ENCODE peak calls at places on chromosomes 1 and 21, in four cellular contexts. I is HTR-8/SVneo, R is left ventricle myocardium inferior, E is NCI-H1436. Q is an unnamed sample.

GRCh38 chr1:42730988-42731387 is 9.0 kb downstream of the CLDN19 start:
- DNase-seq in I (no peak), R (no peak), E (no peak), Q (peak)

GRCh38 chr1:65420590-65421340 is at the start of the genes LEPR and LEPROT:
- DNase-seq in I (peak), R (no peak), E (no peak), Q (peak)

GRCh38 chr21:14405225-14405624 is 22.3 kb upstream of the HSPA13 start:
- DNase-seq in I (no peak), R (no peak), E (no peak), Q (no peak)

GRCh38 chr1:2322065-2322571 is 69.2 kb downstream of the MORN1 start:
- DNase-seq in I (no peak), R (peak), E (no peak), Q (no peak)

GRCh38 chr1:112508242-112509004 is at the start of gene WNT2B:
- DNase-seq in I (no peak), R (no peak), E (no peak), Q (peak)

GRCh38 chr1:21667348-21668231 is 1.6 kb downstream of the RAP1GAP start:
- DNase-seq in I (no peak), R (no peak), E (no peak), Q (no peak)

GRCh38 chr1:154975409-154976205 is 1.1 kb downstream of the CKS1B start:
- DNase-seq in I (no peak), R (peak), E (no peak), Q (no peak)

GRCh38 chr1:88104234-88104633 is 579.8 kb upstream of the PKN2 start:
- DNase-seq in I (no peak), R (no peak), E (no peak), Q (no peak)

GRCh38 chr1:36565576-36566501 is 83.1 kb upstream of the CSF3R start:
- DNase-seq in I (no peak), R (no peak), E (no peak), Q (no peak)

GRCh38 chr1:42176902-42177519 is 12.5 kb upstream of the GUCA2A start:
- DNase-seq in I (peak), R (no peak), E (peak), Q (peak)

GRCh38 chr1:168428063-168428731 is 115.6 kb downstream of the XCL2 start:
- DNase-seq in I (no peak), R (peak), E (no peak), Q (no peak)

GRCh38 chr1:41851589-41851988 is 67.1 kb downstream of the HIVEP3 start:
- DNase-seq in I (peak), R (no peak), E (no peak), Q (no peak)

GRCh38 chr1:40625476-40626382 is 39.8 kb downstream of the RIMS3 start:
- DNase-seq in I (no peak), R (no peak), E (no peak), Q (no peak)

GRCh38 chr1:107727866-107728265 is 237.1 kb downstream of the VAV3 start:
- DNase-seq in I (no peak), R (no peak), E (no peak), Q (no peak)

GRCh38 chr1:183892351-183892793 is 87.5 kb downstream of the RGL1 start:
- DNase-seq in I (no peak), R (no peak), E (no peak), Q (peak)

GRCh38 chr1:91916046-91916445 is 30.1 kb upstream of the TGFBR3 start:
- DNase-seq in I (no peak), R (no peak), E (no peak), Q (no peak)

GRCh38 chr1:177132141-177132540 is 32.4 kb downstream of the ASTN1 start:
- DNase-seq in I (no peak), R (no peak), E (no peak), Q (no peak)

GRCh38 chr21:38806942-38807284 is 1.2 kb downstream of the ETS2 start:
- DNase-seq in I (no peak), R (no peak), E (no peak), Q (peak)

GRCh38 chr21:33825898-33826297 is 89.7 kb downstream of the ATP5PO start:
- DNase-seq in I (no peak), R (no peak), E (no peak), Q (no peak)

GRCh38 chr1:34452451-34452850 is 275.7 kb downstream of the C1orf94 start:
- DNase-seq in I (no peak), R (no peak), E (no peak), Q (no peak)

GRCh38 chr1:39827201-39827600 is 38.5 kb upstream of the BMP8B start:
- DNase-seq in I (no peak), R (no peak), E (no peak), Q (no peak)